ENCODE peak calls at places on chromosomes 1 and 21, in four cellular contexts. One of them, this sample, is unnamed.

GRCh38 chr21:42555756-42556438 is 42.2 kb downstream of the SLC37A1 start:
- DNase-seq in H9: no peak
- DNase-seq in H1: no peak
- DNase-seq in IMR-90: no peak
- DNase-seq in this sample: no peak

GRCh38 chr1:49163041-49163440 is 386.4 kb upstream of the BEND5 start:
- DNase-seq in H9: no peak
- DNase-seq in H1: no peak
- DNase-seq in IMR-90: no peak
- DNase-seq in this sample: no peak

GRCh38 chr21:37416914-37417313 is 50.3 kb downstream of the DYRK1A start:
- DNase-seq in H9: no peak
- DNase-seq in H1: no peak
- DNase-seq in IMR-90: no peak
- DNase-seq in this sample: no peak

GRCh38 chr1:203028067-203028783 is 1.9 kb downstream of the PPFIA4 start:
- DNase-seq in H9: no peak
- DNase-seq in H1: no peak
- DNase-seq in IMR-90: no peak
- DNase-seq in this sample: no peak

GRCh38 chr1:115977481-115978258 is 1.4 kb downstream of the SLC22A15 start:
- DNase-seq in H9: no peak
- DNase-seq in H1: no peak
- DNase-seq in IMR-90: no peak
- DNase-seq in this sample: peak

GRCh38 chr1:85137660-85138059 is 63.2 kb downstream of the SYDE2 start:
- DNase-seq in H9: no peak
- DNase-seq in H1: no peak
- DNase-seq in IMR-90: no peak
- DNase-seq in this sample: no peak

GRCh38 chr21:43849532-43850299 is 15.3 kb upstream of the AGPAT3 start:
- DNase-seq in H9: no peak
- DNase-seq in H1: no peak
- DNase-seq in IMR-90: no peak
- DNase-seq in this sample: peak

GRCh38 chr1:111346089-111346885 is 55.6 kb downstream of the CHIA start:
- DNase-seq in H9: peak
- DNase-seq in H1: peak
- DNase-seq in IMR-90: peak
- DNase-seq in this sample: peak

GRCh38 chr1:73978964-73979363 is 219.0 kb downstream of the LRRIQ3 start:
- DNase-seq in H9: no peak
- DNase-seq in H1: no peak
- DNase-seq in IMR-90: no peak
- DNase-seq in this sample: peak

GRCh38 chr1:41639332-41639936 is 155.0 kb upstream of the EDN2 start:
- DNase-seq in H9: no peak
- DNase-seq in H1: no peak
- DNase-seq in IMR-90: peak
- DNase-seq in this sample: no peak

GRCh38 chr1:7352974-7353373 is 418.1 kb upstream of the VAMP3 start:
- DNase-seq in H9: no peak
- DNase-seq in H1: no peak
- DNase-seq in IMR-90: no peak
- DNase-seq in this sample: no peak

GRCh38 chr1:66777846-66778245 is 23.2 kb downstream of the INSL5 start:
- DNase-seq in H9: no peak
- DNase-seq in H1: no peak
- DNase-seq in IMR-90: no peak
- DNase-seq in this sample: no peak

GRCh38 chr1:183126528-183126927 is 59.5 kb upstream of the LAMC2 start:
- DNase-seq in H9: no peak
- DNase-seq in H1: no peak
- DNase-seq in IMR-90: peak
- DNase-seq in this sample: no peak

GRCh38 chr1:69915347-69915746 is 290.0 kb downstream of the LRRC40 start:
- DNase-seq in H9: no peak
- DNase-seq in H1: no peak
- DNase-seq in IMR-90: peak
- DNase-seq in this sample: no peak

GRCh38 chr1:6703016-6703415 is 1.4 kb upstream of the DNAJC11 start:
- DNase-seq in H9: no peak
- DNase-seq in H1: no peak
- DNase-seq in IMR-90: peak
- DNase-seq in this sample: no peak

GRCh38 chr21:42395302-42395701 is 550 bp downstream of the TMPRSS3 start:
- DNase-seq in H9: no peak
- DNase-seq in H1: no peak
- DNase-seq in IMR-90: no peak
- DNase-seq in this sample: no peak

GRCh38 chr1:66070491-66070890 is 277.8 kb downstream of the PDE4B start:
- DNase-seq in H9: no peak
- DNase-seq in H1: no peak
- DNase-seq in IMR-90: no peak
- DNase-seq in this sample: peak

GRCh38 chr1:44015206-44015605 is 16.1 kb downstream of the SLC6A9 start:
- DNase-seq in H9: no peak
- DNase-seq in H1: no peak
- DNase-seq in IMR-90: no peak
- DNase-seq in this sample: no peak

GRCh38 chr1:152506899-152507498 is 3.6 kb upstream of the LCE5A start:
- DNase-seq in H9: no peak
- DNase-seq in H1: no peak
- DNase-seq in IMR-90: no peak
- DNase-seq in this sample: no peak

GRCh38 chr1:180691322-180691721 is 59.5 kb downstream of the XPR1 start:
- DNase-seq in H9: no peak
- DNase-seq in H1: no peak
- DNase-seq in IMR-90: peak
- DNase-seq in this sample: no peak

GRCh38 chr1:154405762-154406571 is 824 bp downstream of the IL6R start:
- DNase-seq in H9: no peak
- DNase-seq in H1: peak
- DNase-seq in IMR-90: peak
- DNase-seq in this sample: peak

GRCh38 chr1:102191723-102192122 is 195.0 kb upstream of the OLFM3 start:
- DNase-seq in H9: peak
- DNase-seq in H1: no peak
- DNase-seq in IMR-90: no peak
- DNase-seq in this sample: peak

GRCh38 chr1:81834921-81835698 is 34.4 kb downstream of the ADGRL2 start:
- DNase-seq in H9: no peak
- DNase-seq in H1: no peak
- DNase-seq in IMR-90: peak
- DNase-seq in this sample: no peak

GRCh38 chr1:243917177-243917862 is 67.3 kb upstream of the AKT3 start:
- DNase-seq in H9: peak
- DNase-seq in H1: peak
- DNase-seq in IMR-90: peak
- DNase-seq in this sample: peak

GRCh38 chr1:84086189-84086588 is 57.9 kb upstream of the PRKACB start:
- DNase-seq in H9: no peak
- DNase-seq in H1: no peak
- DNase-seq in IMR-90: no peak
- DNase-seq in this sample: peak

GRCh38 chr1:157978547-157979403 is 14.7 kb upstream of the KIRREL1 start:
- DNase-seq in H9: peak
- DNase-seq in H1: peak
- DNase-seq in IMR-90: no peak
- DNase-seq in this sample: peak

GRCh38 chr1:26049531-26050254 is 3.8 kb upstream of the SLC30A2 start:
- DNase-seq in H9: no peak
- DNase-seq in H1: no peak
- DNase-seq in IMR-90: peak
- DNase-seq in this sample: no peak

GRCh38 chr1:26044971-26045711 is 777 bp downstream of the SLC30A2 start:
- DNase-seq in H9: peak
- DNase-seq in H1: peak
- DNase-seq in IMR-90: no peak
- DNase-seq in this sample: peak

GRCh38 chr1:26045712-26046312 is at the start of gene SLC30A2:
- DNase-seq in H9: peak
- DNase-seq in H1: peak
- DNase-seq in IMR-90: no peak
- DNase-seq in this sample: no peak

GRCh38 chr1:26046313-26047031 is 554 bp upstream of the SLC30A2 start:
- DNase-seq in H9: no peak
- DNase-seq in H1: peak
- DNase-seq in IMR-90: no peak
- DNase-seq in this sample: no peak

DNA sequence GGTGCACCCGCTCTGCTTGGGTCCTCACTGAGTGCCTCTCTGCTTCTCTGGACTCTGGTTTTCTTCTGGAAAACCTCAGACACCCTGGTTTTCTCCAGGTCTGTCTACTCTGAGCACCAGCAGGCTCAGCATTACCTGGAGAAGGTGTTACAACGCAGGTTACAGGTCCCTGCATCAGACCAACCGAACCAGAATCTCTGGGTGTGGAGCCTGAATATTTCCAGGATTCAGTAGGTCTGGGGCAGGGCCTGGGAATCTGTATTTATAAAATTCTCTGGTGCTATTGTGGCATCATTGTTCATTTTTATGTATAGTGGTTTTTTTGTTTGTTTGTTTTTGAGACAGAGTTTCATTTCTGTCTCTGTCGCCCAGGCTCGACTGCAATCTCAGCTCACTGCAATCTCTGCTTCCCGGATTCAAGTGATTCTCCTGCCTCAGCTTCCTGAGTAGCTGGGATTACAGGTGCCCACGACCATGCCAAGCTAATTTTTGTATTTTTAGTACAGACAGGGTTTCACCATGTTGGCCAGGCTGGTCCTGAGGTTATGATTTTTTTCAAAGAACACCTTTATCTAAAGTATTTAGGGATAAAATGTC is 1.5 kb upstream of the SLC30A2 start:
- DNase-seq in H9: no peak
- DNase-seq in H1: no peak
- DNase-seq in IMR-90: no peak
- DNase-seq in this sample: no peak
- H4K5ac ChIP-seq in H9: no peak
- H4K5ac ChIP-seq in H1: no peak
- H4K5ac ChIP-seq in IMR-90: no peak
- H4K5ac ChIP-seq in this sample: no peak

DNA sequence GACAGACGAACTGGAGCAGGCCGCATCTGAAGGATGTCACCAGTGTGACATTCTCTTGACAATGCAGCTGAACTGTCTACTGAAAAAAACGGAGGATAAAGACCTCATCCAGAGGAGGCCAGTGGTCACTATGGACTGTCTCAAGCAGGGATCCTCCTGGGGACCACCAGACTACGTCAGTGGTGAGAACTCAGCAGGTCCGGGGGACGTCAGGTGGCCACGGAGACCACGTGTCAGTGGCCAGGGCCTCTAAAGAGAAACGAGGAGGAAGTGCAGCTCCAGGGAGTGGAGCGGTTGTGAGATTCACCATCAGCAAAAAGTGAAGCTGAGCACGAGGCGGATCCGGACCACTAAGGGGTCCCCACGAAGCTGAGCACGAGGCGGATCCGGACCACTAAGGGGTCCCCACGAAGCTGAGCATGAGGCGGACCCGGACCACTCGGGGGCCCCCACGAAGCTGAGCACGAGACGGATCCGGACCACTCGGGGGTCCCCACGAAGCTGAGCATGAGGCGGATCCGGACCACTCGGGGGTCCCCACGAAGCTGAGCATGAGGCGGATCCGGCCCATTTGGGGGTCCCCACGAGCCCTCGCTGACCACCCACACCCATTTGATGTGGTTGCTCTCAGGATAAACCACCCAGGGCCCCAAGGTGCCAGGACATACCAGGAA is 13.5 kb upstream of the TMEM240 start:
- DNase-seq in H9: no peak
- DNase-seq in H1: no peak
- DNase-seq in IMR-90: no peak
- DNase-seq in this sample: no peak
- H2BK5ac ChIP-seq in H9: no peak
- H2BK5ac ChIP-seq in H1: no peak
- H2BK5ac ChIP-seq in IMR-90: no peak
- H2BK5ac ChIP-seq in this sample: no peak

GRCh38 chr1:212074856-212075255 is 39.3 kb downstream of the DTL start:
- DNase-seq in H9: no peak
- DNase-seq in H1: no peak
- DNase-seq in IMR-90: no peak
- DNase-seq in this sample: no peak

GRCh38 chr1:212074313-212074712 is 38.8 kb downstream of the DTL start:
- DNase-seq in H9: no peak
- DNase-seq in H1: no peak
- DNase-seq in IMR-90: no peak
- DNase-seq in this sample: no peak

GRCh38 chr1:212070720-212071302 is 35.3 kb downstream of the DTL start:
- DNase-seq in H9: no peak
- DNase-seq in H1: no peak
- DNase-seq in IMR-90: peak
- DNase-seq in this sample: peak

GRCh38 chr1:212073490-212073889 is 37.9 kb downstream of the DTL start:
- DNase-seq in H9: no peak
- DNase-seq in H1: no peak
- DNase-seq in IMR-90: peak
- DNase-seq in this sample: no peak

DNA sequence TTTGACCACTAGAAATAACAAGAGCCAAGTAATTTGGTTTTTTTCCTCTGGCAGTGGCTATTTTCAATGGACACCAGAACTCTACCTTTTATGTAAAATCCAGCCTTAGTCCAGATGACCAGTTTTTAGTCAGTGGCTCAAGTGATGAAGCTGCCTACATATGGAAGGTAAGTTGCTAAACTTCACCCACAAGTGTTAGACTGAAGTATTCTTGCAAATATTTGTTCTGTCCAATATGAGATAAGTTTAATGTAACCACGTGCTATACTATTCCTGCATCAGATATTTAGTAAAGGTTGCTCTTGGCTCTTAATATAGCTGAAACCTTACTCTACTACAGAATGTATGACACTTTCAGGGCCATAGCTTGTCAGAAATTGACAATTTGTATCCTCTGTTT is 36.5 kb downstream of the DTL start:
- DNase-seq in H9: no peak
- DNase-seq in H1: no peak
- DNase-seq in IMR-90: no peak
- DNase-seq in this sample: no peak
- H4K5ac ChIP-seq in H9: no peak
- H4K5ac ChIP-seq in H1: no peak
- H4K5ac ChIP-seq in IMR-90: no peak
- H4K5ac ChIP-seq in this sample: no peak

GRCh38 chr1:20445956-20446355 is 40.1 kb downstream of the CAMK2N1 start:
- DNase-seq in H9: no peak
- DNase-seq in H1: no peak
- DNase-seq in IMR-90: no peak
- DNase-seq in this sample: no peak

GRCh38 chr1:20446796-20447195 is 39.2 kb downstream of the CAMK2N1 start:
- DNase-seq in H9: no peak
- DNase-seq in H1: no peak
- DNase-seq in IMR-90: peak
- DNase-seq in this sample: no peak

GRCh38 chr1:20443703-20444587 is 42.1 kb downstream of the CAMK2N1 start:
- DNase-seq in H9: no peak
- DNase-seq in H1: no peak
- DNase-seq in IMR-90: no peak
- DNase-seq in this sample: peak

GRCh38 chr1:20440785-20441200 is 45.2 kb downstream of the CAMK2N1 start:
- DNase-seq in H9: peak
- DNase-seq in H1: peak
- DNase-seq in IMR-90: peak
- DNase-seq in this sample: peak

GRCh38 chr1:20442920-20443625 is 42.9 kb downstream of the CAMK2N1 start:
- DNase-seq in H9: no peak
- DNase-seq in H1: no peak
- DNase-seq in IMR-90: peak
- DNase-seq in this sample: no peak
- H2BK5ac ChIP-seq in H9: no peak
- H2BK5ac ChIP-seq in H1: no peak
- H2BK5ac ChIP-seq in IMR-90: no peak
- H2BK5ac ChIP-seq in this sample: no peak

This sample was measured in mesendoderm.